ENCODE peak calls at places on chromosome 12, in nine cellular contexts. P is esophagus squamous epithelium, T is breast epithelium, C is HFF-Myc, K is IMR-90, B is uterus, D is GM23338, Q is endodermal cell, Y is heart left ventricle. W is an unnamed sample.

GRCh38 chr12:5402536-5402935 is 29.4 kb upstream of the NTF3 start:
- DNase-seq in P (no peak), T (no peak), C (no peak), K (no peak), B (no peak), D (no peak), Q (no peak), Y (no peak), W (no peak)

GRCh38 chr12:47095446-47096236 is 15.9 kb upstream of the AMIGO2 start:
- DNase-seq in P (no peak), T (no peak), C (no peak), K (peak), B (no peak), D (no peak), Q (no peak), Y (no peak), W (no peak)

GRCh38 chr12:122354958-122355641 is 67.4 kb downstream of the CLIP1 start:
- DNase-seq in P (no peak), T (no peak), C (no peak), K (no peak), B (no peak), D (no peak), Q (peak), Y (no peak), W (no peak)

GRCh38 chr12:3083949-3084348 is 6.8 kb downstream of the TSPAN9 start:
- DNase-seq in P (no peak), T (no peak), C (no peak), K (no peak), B (no peak), D (no peak), Q (peak), Y (peak), W (no peak)

GRCh38 chr12:69239922-69240624 is 704 bp downstream of the CPSF6 start:
- DNase-seq in P (no peak), T (peak), C (no peak), K (peak), B (peak), D (peak), Q (peak), Y (peak), W (no peak)

GRCh38 chr12:131116437-131117117 is 162.9 kb downstream of the ADGRD1 start:
- DNase-seq in P (no peak), T (peak), C (no peak), K (no peak), B (peak), D (peak), Q (peak), Y (no peak), W (peak)

GRCh38 chr12:119940881-119941280 is 48.2 kb upstream of the BICDL1 start:
- DNase-seq in P (no peak), T (no peak), C (peak), K (peak), B (no peak), D (peak), Q (no peak), Y (no peak), W (peak)

GRCh38 chr12:120199595-120200306 is 1.2 kb downstream of the RPLP0 start:
- DNase-seq in P (no peak), T (no peak), C (no peak), K (peak), B (peak), D (no peak), Q (no peak), Y (no peak), W (no peak)

GRCh38 chr12:120209851-120210250 is 8.9 kb upstream of the RPLP0 start:
- DNase-seq in P (no peak), T (no peak), C (no peak), K (no peak), B (no peak), D (no peak), Q (peak), Y (no peak), W (no peak)

GRCh38 chr12:79183946-79184345 is 319.4 kb downstream of the SYT1 start:
- DNase-seq in P (no peak), T (no peak), C (no peak), K (peak), B (no peak), D (no peak), Q (no peak), Y (no peak), W (no peak)

GRCh38 chr12:122795807-122796206 is 21.4 kb downstream of the CCDC62 start:
- DNase-seq in P (no peak), T (no peak), C (no peak), K (no peak), B (no peak), D (no peak), Q (peak), Y (no peak), W (no peak)

GRCh38 chr12:102406033-102406584 is 74.3 kb downstream of the IGF1 start:
- DNase-seq in P (no peak), T (peak), C (peak), K (peak), B (no peak), D (no peak), Q (peak), Y (peak), W (peak)

GRCh38 chr12:46005151-46005797 is 14.9 kb upstream of the SCAF11 start:
- DNase-seq in P (no peak), T (no peak), C (no peak), K (peak), B (no peak), D (no peak), Q (no peak), Y (no peak), W (no peak)

GRCh38 chr12:88756917-88757316 is 176.6 kb upstream of the KITLG start:
- DNase-seq in P (no peak), T (no peak), C (no peak), K (no peak), B (no peak), D (no peak), Q (no peak), Y (no peak), W (no peak)

GRCh38 chr12:107125833-107126232 is 32.5 kb upstream of the CRY1 start:
- DNase-seq in P (no peak), T (no peak), C (no peak), K (no peak), B (no peak), D (no peak), Q (no peak), Y (no peak), W (no peak)

GRCh38 chr12:29148958-29149690 is at the start of gene FAR2:
- DNase-seq in P (no peak), T (no peak), C (no peak), K (no peak), B (peak), D (peak), Q (peak), Y (peak), W (no peak)

GRCh38 chr12:121668750-121669524 is 517 bp downstream of the MORN3 start:
- DNase-seq in P (no peak), T (no peak), C (no peak), K (peak), B (no peak), D (peak), Q (peak), Y (no peak), W (no peak)

GRCh38 chr12:125892276-125892675 is 827.0 kb downstream of the AACS start:
- DNase-seq in P (no peak), T (no peak), C (no peak), K (no peak), B (no peak), D (no peak), Q (no peak), Y (no peak), W (no peak)

GRCh38 chr12:13130981-13131380 is 27.5 kb upstream of the GSG1 start:
- DNase-seq in P (no peak), T (no peak), C (no peak), K (no peak), B (no peak), D (no peak), Q (no peak), Y (no peak), W (no peak)

GRCh38 chr12:93020225-93020997 is 91.3 kb upstream of the EEA1 start:
- DNase-seq in P (no peak), T (peak), C (no peak), K (no peak), B (no peak), D (no peak), Q (peak), Y (no peak), W (no peak)

GRCh38 chr12:124804011-124804621 is 59.5 kb downstream of the SCARB1 start:
- DNase-seq in P (no peak), T (peak), C (peak), K (peak), B (no peak), D (peak), Q (peak), Y (no peak), W (no peak)

GRCh38 chr12:110698171-110698902 is 9.4 kb upstream of the HVCN1 start:
- DNase-seq in P (no peak), T (peak), C (peak), K (peak), B (peak), D (peak), Q (peak), Y (peak), W (peak)

GRCh38 chr12:110696283-110696682 is 7.4 kb upstream of the HVCN1 start:
- DNase-seq in P (no peak), T (no peak), C (no peak), K (no peak), B (no peak), D (no peak), Q (no peak), Y (no peak), W (no peak)

GRCh38 chr12:110702081-110702480 is 13.2 kb upstream of the HVCN1 start:
- DNase-seq in P (no peak), T (no peak), C (no peak), K (no peak), B (no peak), D (no peak), Q (no peak), Y (no peak), W (no peak)

GRCh38 chr12:110704231-110704630 is 15.3 kb upstream of the HVCN1 start:
- DNase-seq in P (no peak), T (no peak), C (no peak), K (no peak), B (no peak), D (no peak), Q (no peak), Y (no peak), W (no peak)

DNA sequence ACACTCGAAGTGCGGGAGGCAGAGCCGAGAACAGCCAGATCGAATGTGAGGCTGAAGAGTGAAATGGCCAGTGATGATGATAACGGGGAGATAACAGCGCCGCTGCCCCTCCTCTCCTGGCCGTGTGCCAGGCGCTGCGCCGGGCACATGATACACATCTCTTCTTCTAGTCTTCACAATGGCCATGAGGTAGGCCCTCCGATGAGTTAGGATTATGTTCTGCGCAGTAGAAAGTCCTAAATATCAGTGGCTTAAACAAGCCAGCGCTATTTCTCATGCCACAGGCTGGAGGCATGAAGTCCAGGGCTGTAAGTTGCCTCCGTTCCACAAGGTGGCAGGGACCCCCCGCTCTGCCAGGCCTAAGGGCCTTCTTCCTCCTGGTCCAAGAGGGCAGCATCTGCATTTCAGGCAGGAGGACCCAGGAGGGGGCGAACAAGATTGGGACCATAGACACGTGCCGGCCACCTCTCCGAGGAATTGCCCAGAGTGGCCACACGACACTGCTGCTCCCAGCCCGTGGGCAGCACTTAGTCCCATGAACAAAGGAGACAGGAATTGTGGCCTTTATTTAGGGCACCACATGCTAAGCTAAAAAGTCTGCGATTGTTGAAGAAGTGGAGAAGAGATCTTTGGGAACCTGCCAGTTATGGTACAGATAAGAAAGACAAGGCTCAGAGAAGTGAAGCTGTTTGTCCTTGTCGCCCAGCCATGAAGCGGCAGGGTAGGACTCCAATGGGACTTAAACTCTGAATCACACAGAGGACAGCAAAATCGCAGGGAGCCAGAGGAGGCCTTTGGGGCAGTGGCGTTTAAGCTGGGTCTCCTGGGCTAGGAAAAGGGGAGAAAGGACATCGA is 10.9 kb upstream of the HVCN1 start:
- DNase-seq in P (no peak), T (no peak), C (no peak), K (no peak), B (no peak), D (peak), Q (peak), Y (no peak), W (no peak)
- TF ChIP-seq CTCF in P (no peak), T (no peak), C (no peak), K (no peak), B (no peak), D (peak), Q (peak), Y (no peak), W (peak)

GRCh38 chr12:114263031-114263825 is 142.7 kb downstream of the TBX5 start:
- DNase-seq in P (no peak), T (no peak), C (no peak), K (no peak), B (no peak), D (no peak), Q (peak), Y (no peak), W (no peak)

GRCh38 chr12:114272071-114272470 is 133.9 kb downstream of the TBX5 start:
- DNase-seq in P (no peak), T (no peak), C (no peak), K (no peak), B (no peak), D (peak), Q (peak), Y (no peak), W (no peak)

GRCh38 chr12:114274131-114274530 is 131.8 kb downstream of the TBX5 start:
- DNase-seq in P (no peak), T (no peak), C (peak), K (no peak), B (no peak), D (no peak), Q (peak), Y (no peak), W (no peak)

GRCh38 chr12:114265036-114265435 is 140.9 kb downstream of the TBX5 start:
- DNase-seq in P (no peak), T (no peak), C (no peak), K (no peak), B (no peak), D (no peak), Q (peak), Y (peak), W (no peak)

GRCh38 chr12:114269153-114269552 is 136.8 kb downstream of the TBX5 start:
- DNase-seq in P (no peak), T (no peak), C (no peak), K (no peak), B (no peak), D (no peak), Q (peak), Y (no peak), W (no peak)
- H3K4me3 ChIP-seq in P (no peak), T (no peak), C (no peak), K (no peak), B (no peak), D (no peak), Q (no peak), Y (no peak), W (no peak)

DNA sequence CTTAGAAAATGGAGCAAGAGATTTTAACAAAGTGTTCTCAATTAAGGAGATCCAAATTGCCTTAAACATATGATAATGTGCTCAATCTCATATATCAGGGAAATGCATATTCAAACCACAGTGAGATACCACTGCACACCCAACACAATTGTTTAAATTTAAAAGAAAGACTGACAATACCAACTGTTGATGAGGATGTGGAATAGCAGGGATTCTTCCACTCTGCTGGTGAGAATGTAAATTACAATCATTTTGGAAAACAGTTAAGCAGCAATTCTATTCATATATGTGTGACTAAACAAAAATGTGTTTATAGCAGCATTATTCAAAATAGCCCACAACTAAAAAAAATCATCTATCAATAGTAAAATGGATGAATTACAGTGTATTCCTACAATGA is 144.2 kb downstream of the KICS2 start:
- DNase-seq in P (no peak), T (no peak), C (no peak), K (no peak), B (no peak), D (peak), Q (no peak), Y (no peak), W (no peak)
- TF ChIP-seq CTCF in P (no peak), T (peak), C (peak), K (peak), B (peak), D (peak), Q (peak), Y (peak), W (peak)

DNA sequence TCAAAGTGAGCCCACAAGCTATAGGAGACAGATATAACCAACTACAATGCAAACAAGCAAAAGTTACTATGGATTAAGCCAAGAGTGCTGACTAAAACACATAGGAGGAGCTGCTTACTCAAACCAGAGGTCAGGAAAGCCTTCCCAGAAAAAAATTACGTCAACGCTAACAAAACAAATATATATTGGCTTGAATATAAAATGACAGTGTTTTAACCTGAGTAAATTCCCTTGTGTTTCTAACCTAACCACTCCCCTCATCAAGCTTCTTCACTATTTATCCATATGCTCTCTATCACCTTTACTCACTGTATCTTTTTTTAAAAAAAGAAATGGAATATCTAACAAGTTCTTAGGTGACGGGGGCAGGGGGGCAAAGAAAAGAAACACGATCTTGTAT is 115.9 kb downstream of the MED13L start:
- DNase-seq in P (no peak), T (no peak), C (no peak), K (peak), B (no peak), D (no peak), Q (no peak), Y (no peak), W (no peak)
- H3K4me3 ChIP-seq in P (no peak), T (no peak), C (no peak), K (no peak), B (no peak), D (no peak), Q (peak), Y (no peak), W (no peak)

DNA sequence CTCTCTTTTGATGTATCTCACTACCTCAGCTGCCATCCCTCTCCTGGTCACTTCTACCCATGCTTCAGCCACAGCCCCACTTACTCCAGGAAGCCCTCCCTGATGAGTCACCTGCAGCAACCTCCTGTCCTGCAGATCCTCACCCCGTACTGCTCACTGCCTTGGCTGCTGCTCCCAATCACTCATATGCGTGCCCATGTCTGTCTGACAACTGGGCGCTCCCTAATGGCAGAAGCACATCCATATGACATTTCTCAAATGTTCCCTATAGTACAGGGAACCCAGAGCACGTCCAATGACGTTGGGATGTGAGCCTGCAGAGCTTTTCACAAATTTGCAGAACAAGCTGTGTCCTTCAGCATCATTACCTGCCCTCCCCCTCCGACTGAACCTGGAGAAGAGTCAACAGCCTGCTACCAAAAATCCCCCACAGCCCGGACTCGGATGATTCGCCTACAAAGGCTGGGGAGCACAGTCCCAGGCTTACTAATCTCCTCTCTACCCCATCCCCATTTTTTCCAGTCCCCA is 90.0 kb downstream of the SINHCAF start:
- DNase-seq in P (no peak), T (no peak), C (no peak), K (no peak), B (no peak), D (no peak), Q (peak), Y (no peak), W (no peak)
- TF ChIP-seq CTCF in P (no peak), T (no peak), C (no peak), K (no peak), B (no peak), D (no peak), Q (no peak), Y (no peak), W (no peak)

W was measured in epithelial cell of proximal tubule.